ENCODE peak calls at places on chromosomes 12 and 14, in ten cellular contexts. V is GM12864; W is SW480; B is activated CD4-positive, alpha-beta T cell treated with anti-CD3 and anti-CD28 coated beads, Interleukin-2, amount 50 U/mL, for 1 hour; C is GM03348; S is AML-193; O is midbrain; A is WERI-Rb-1; H is stomach; R is fibroblast of gingiva. I is an unnamed sample.
A peak's percentile ranks its signal among the peaks of the same experiment; 100 is the strongest.

GRCh38 chr12:94458882-94459772 is 540 bp downstream of the CEP83 start:
- DNase-seq in R (peak; percentile 28), B (no peak), V (no peak), W (peak; percentile 31), C (no peak), O (no peak), S (peak; percentile 48), H (no peak), A (no peak), I (no peak)

GRCh38 chr12:120944645-120945217 is 33.6 kb upstream of the HNF1A start:
- DNase-seq in W (peak; percentile 44), O (no peak), R (peak; percentile 24), V (peak; percentile 13), B (peak; percentile 67), S (peak; percentile 50), A (peak; percentile 49), C (peak; percentile 70), H (peak; percentile 67), I (peak; percentile 21)

GRCh38 chr12:76043377-76043776 is 11.8 kb upstream of the PHLDA1 start:
- DNase-seq in H (no peak), A (no peak), W (no peak), V (no peak), C (no peak), B (no peak), R (no peak), S (no peak), O (no peak), I (no peak)

GRCh38 chr14:106802413-106803364 is 1276.3 kb downstream of the TMEM121 start:
- DNase-seq in A (peak; percentile 51), R (no peak), O (no peak), B (no peak), H (no peak), V (no peak), C (no peak), W (peak; percentile 58), S (no peak), I (no peak)

GRCh38 chr12:133058203-133059125 is 21.2 kb downstream of the ZNF84 start:
- DNase-seq in A (no peak), R (no peak), C (no peak), O (no peak), H (no peak), B (no peak), V (no peak), S (no peak), W (no peak), I (no peak)

GRCh38 chr12:31224768-31225448 is 101.0 kb downstream of the SINHCAF start:
- DNase-seq in R (no peak), A (no peak), V (no peak), H (no peak), O (no peak), B (no peak), C (no peak), S (no peak), W (no peak), I (no peak)

GRCh38 chr14:35287481-35288013 is 4.6 kb upstream of the PSMA6 start:
- DNase-seq in O (no peak), C (no peak), A (no peak), R (peak; percentile 56), B (no peak), V (peak; percentile 22), H (peak; percentile 59), S (no peak), W (no peak), I (peak; percentile 12)

GRCh38 chr12:67472551-67472950 is 176.0 kb upstream of the DYRK2 start:
- DNase-seq in W (no peak), B (no peak), H (no peak), A (peak; percentile 82), O (peak; percentile 20), V (no peak), R (no peak), C (no peak), S (no peak), I (no peak)

GRCh38 chr12:104376650-104377506 is 73.3 kb downstream of the EID3 start:
- DNase-seq in O (no peak), W (no peak), H (no peak), S (no peak), C (peak; percentile 51), V (no peak), B (no peak), A (no peak), R (peak; percentile 21), I (no peak)

GRCh38 chr14:71136386-71137060 is 229.3 kb downstream of the PCNX1 start:
- DNase-seq in A (no peak), B (no peak), V (no peak), H (no peak), C (no peak), O (no peak), W (no peak), S (no peak), R (no peak), I (no peak)